ENCODE peak calls at places on chromosomes 1 and 21, in ten cellular contexts. A is upper lobe of right lung; I is colonic mucosa; V is uterus; G is AG04450; P is CD8-positive, alpha-beta T cell; W is GM12878; E is lung; L is fibroblast of mammary gland; U is MM.1S. B is an unnamed sample.

GRCh38 chr21:39173999-39174398 is 9.3 kb downstream of the PSMG1 start:
- DNase-seq in A (no peak), I (no peak), V (no peak), G (no peak), P (no peak), W (no peak), E (no peak), L (no peak), U (no peak), B (no peak)

GRCh38 chr21:41758550-41758949 is 8.3 kb downstream of the RIPK4 start:
- DNase-seq in A (no peak), I (no peak), V (no peak), G (no peak), P (no peak), W (no peak), E (no peak), L (no peak), U (no peak), B (no peak)

GRCh38 chr1:235074335-235075120 is 54.1 kb downstream of the TOMM20 start:
- DNase-seq in A (no peak), I (peak), V (peak), G (no peak), P (no peak), W (no peak), E (no peak), L (peak), U (peak), B (peak)

GRCh38 chr1:201538618-201539551 is at the start of gene NAV1:
- DNase-seq in A (peak), I (peak), V (peak), G (no peak), P (no peak), W (no peak), E (peak), L (peak), U (no peak), B (no peak)

GRCh38 chr1:154696001-154696400 is 88.0 kb upstream of the ADAR start:
- DNase-seq in A (no peak), I (no peak), V (no peak), G (no peak), P (no peak), W (no peak), E (no peak), L (peak), U (no peak), B (no peak)

GRCh38 chr1:47449702-47450552 is 12.1 kb downstream of the FOXD2 start:
- DNase-seq in A (peak), I (peak), V (no peak), G (no peak), P (no peak), W (no peak), E (peak), L (no peak), U (no peak), B (no peak)

GRCh38 chr1:64010316-64010715 is 193.1 kb upstream of the UBE2U start:
- DNase-seq in A (no peak), I (no peak), V (no peak), G (no peak), P (no peak), W (no peak), E (no peak), L (no peak), U (no peak), B (no peak)

GRCh38 chr1:222919478-222919865 is 104.6 kb downstream of the DISP1 start:
- DNase-seq in A (no peak), I (no peak), V (no peak), G (peak), P (no peak), W (no peak), E (no peak), L (peak), U (no peak), B (no peak)

GRCh38 chr1:55926906-55927471 is 652.4 kb downstream of the PLPP3 start:
- DNase-seq in A (no peak), I (no peak), V (no peak), G (no peak), P (no peak), W (no peak), E (no peak), L (peak), U (no peak), B (no peak)

GRCh38 chr1:168958562-168959289 is 147.8 kb upstream of the ATP1B1 start:
- DNase-seq in A (no peak), I (no peak), V (no peak), G (no peak), P (no peak), W (no peak), E (no peak), L (peak), U (no peak), B (no peak)

GRCh38 chr1:67524143-67525052 is 94.2 kb upstream of the SERBP1 start:
- DNase-seq in A (no peak), I (no peak), V (no peak), G (no peak), P (no peak), W (no peak), E (no peak), L (no peak), U (no peak), B (no peak)

GRCh38 chr1:25873120-25873519 is 2.4 kb downstream of the PAQR7 start:
- DNase-seq in A (peak), I (no peak), V (no peak), G (no peak), P (no peak), W (no peak), E (no peak), L (no peak), U (no peak), B (no peak)

GRCh38 chr21:31284797-31285397 is 59.2 kb downstream of the TIAM1 start:
- DNase-seq in A (no peak), I (no peak), V (no peak), G (no peak), P (no peak), W (no peak), E (no peak), L (peak), U (no peak), B (no peak)

GRCh38 chr1:201169203-201169602 is 14.9 kb upstream of the TMEM9 start:
- DNase-seq in A (peak), I (no peak), V (no peak), G (no peak), P (no peak), W (no peak), E (no peak), L (no peak), U (no peak), B (no peak)

GRCh38 chr1:93659805-93660479 is 21.7 kb downstream of the BCAR3 start:
- DNase-seq in A (no peak), I (no peak), V (no peak), G (no peak), P (no peak), W (no peak), E (no peak), L (peak), U (no peak), B (no peak)

GRCh38 chr21:38365521-38365920 is 108.7 kb downstream of the KCNJ15 start:
- DNase-seq in A (no peak), I (no peak), V (no peak), G (no peak), P (no peak), W (no peak), E (no peak), L (no peak), U (no peak), B (no peak)

GRCh38 chr1:54543729-54544496 is 4.1 kb upstream of the ACOT11 start:
- DNase-seq in A (no peak), I (no peak), V (no peak), G (no peak), P (no peak), W (no peak), E (no peak), L (peak), U (no peak), B (peak)

GRCh38 chr21:41875086-41875485 is 4.1 kb downstream of the PRDM15 start:
- DNase-seq in A (no peak), I (no peak), V (no peak), G (no peak), P (no peak), W (no peak), E (no peak), L (no peak), U (no peak), B (no peak)

GRCh38 chr1:31476891-31477846 is 64.2 kb downstream of the SERINC2 start:
- DNase-seq in A (no peak), I (no peak), V (no peak), G (no peak), P (no peak), W (peak), E (no peak), L (peak), U (peak), B (no peak)

GRCh38 chr1:169995993-169996392 is 78.5 kb downstream of the KIFAP3 start:
- DNase-seq in A (no peak), I (no peak), V (no peak), G (no peak), P (no peak), W (no peak), E (no peak), L (no peak), U (no peak), B (no peak)
- TF ChIP-seq CTCF in A (no peak), I (no peak), V (no peak), G (no peak), P (no peak), W (no peak), E (no peak), L (no peak), U (no peak), B (no peak)

GRCh38 chr1:205283270-205284147 is 38.0 kb downstream of the NUAK2 start:
- DNase-seq in A (no peak), I (no peak), V (no peak), G (no peak), P (no peak), W (no peak), E (no peak), L (no peak), U (peak), B (no peak)
- H3K4me3 ChIP-seq in A (no peak), I (no peak), V (no peak), G (no peak), P (peak), W (no peak), E (no peak), L (no peak), U (peak), B (no peak)

GRCh38 chr1:81921344-81921743 is 120.6 kb downstream of the ADGRL2 start:
- DNase-seq in A (no peak), I (no peak), V (no peak), G (no peak), P (no peak), W (no peak), E (no peak), L (no peak), U (no peak), B (no peak)

GRCh38 chr1:81922955-81923354 is 122.2 kb downstream of the ADGRL2 start:
- DNase-seq in A (no peak), I (no peak), V (no peak), G (no peak), P (no peak), W (no peak), E (no peak), L (no peak), U (no peak), B (no peak)

GRCh38 chr1:81920245-81920740 is 119.6 kb downstream of the ADGRL2 start:
- DNase-seq in A (no peak), I (no peak), V (peak), G (peak), P (no peak), W (no peak), E (no peak), L (peak), U (no peak), B (no peak)

DNA sequence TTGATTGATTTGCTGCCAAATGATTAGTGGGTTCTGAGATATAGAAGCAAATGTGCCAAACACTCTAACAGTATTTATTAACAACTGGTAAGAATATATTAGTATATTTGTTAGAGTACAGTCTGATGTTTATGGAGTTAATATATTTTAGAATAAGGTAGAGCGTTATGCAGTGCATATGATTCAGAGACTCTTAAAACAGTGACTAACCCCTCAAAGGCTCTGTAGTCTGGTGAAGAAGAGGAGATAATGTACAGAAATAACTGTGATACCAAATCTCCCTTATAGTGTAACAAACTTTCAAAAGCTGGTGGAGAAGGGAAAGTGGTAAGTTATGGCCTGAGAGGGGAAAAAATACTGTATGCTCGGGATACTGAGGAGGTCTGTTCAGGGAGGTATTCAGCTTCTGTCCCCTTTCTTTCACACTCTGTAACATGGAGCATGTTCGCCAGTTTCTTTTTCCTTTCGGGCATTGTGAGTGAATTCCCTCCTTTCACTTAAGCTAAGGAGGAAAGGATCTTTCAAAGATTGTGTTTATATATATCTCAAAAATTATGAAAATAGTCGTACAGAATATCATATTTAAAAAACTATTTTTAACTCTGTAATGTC is 121.2 kb downstream of the ADGRL2 start:
- DNase-seq in A (no peak), I (no peak), V (no peak), G (no peak), P (no peak), W (no peak), E (no peak), L (no peak), U (no peak), B (no peak)
- TF ChIP-seq CTCF in A (no peak), I (no peak), V (no peak), G (no peak), P (no peak), W (no peak), E (no peak), L (no peak), U (no peak), B (no peak)

DNA sequence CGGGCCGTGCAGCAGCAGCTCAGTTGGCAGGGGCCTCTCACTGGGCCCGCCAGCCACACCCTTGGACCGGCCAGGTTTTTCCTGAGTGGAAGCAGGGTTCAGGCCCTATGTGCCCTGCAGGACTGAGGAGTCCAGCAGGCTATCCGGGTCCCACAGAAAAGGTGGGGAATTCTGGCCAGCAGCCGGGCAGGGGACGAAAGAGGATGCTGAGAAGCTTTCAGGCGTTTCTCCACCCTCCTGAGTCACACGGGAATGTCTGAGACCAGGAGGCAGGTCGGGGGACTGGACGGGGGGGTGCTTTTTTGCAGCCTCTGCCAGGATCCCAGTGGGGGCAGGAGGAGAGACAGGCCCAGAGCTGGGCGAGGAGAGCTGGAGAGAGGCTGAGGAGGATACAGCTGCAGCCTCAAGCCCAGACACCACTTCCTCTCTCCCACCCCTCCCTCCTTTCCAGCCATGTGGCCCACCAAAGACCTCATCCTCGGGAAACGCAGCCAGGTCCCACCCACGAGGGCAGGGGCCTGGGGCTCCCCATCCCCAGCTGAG is 105.4 kb downstream of the SPSB1 start:
- DNase-seq in A (no peak), I (no peak), V (peak), G (no peak), P (no peak), W (no peak), E (no peak), L (no peak), U (no peak), B (no peak)
- H3K4me3 ChIP-seq in A (no peak), I (no peak), V (no peak), G (no peak), P (no peak), W (no peak), E (no peak), L (no peak), U (no peak), B (no peak)

DNA sequence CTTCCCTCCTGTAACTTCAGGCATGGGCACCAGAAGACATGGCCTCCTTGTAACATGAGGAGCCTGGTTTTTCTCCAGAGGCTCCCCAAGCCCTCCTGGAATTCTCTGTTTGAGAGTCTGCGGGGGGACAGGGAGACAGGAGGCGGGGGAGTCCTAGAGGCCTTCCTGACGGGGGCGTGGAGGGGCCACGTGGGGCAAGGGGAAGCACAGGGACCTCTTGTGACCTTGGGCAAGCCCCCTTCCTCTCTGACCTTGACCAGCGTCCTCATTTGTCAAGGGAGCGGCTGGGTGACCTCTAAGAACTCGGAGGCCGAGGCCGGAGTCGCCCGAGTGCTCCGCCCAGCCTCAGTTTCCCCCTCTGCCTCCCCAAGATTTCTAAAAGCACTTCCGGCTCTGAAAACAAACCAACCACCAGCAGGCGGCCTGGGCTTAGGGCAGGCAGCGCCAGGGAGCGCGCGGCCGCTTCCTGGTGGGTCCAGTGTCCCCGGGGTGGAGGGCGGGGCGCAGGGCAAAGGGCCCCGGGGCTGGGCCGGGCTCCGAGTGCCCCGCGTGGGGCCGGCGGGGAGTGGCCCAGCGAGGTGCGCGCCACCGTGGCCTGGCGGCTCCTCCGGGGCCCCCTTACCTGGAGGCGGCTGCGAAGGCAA is 361 bp downstream of the TMCO4 start:
- DNase-seq in A (peak), I (peak), V (no peak), G (no peak), P (peak), W (no peak), E (peak), L (peak), U (peak), B (peak)
- TF ChIP-seq CTCF in A (peak), I (peak), V (peak), G (peak), P (peak), W (no peak), E (no peak), L (peak), U (peak), B (peak)

DNA sequence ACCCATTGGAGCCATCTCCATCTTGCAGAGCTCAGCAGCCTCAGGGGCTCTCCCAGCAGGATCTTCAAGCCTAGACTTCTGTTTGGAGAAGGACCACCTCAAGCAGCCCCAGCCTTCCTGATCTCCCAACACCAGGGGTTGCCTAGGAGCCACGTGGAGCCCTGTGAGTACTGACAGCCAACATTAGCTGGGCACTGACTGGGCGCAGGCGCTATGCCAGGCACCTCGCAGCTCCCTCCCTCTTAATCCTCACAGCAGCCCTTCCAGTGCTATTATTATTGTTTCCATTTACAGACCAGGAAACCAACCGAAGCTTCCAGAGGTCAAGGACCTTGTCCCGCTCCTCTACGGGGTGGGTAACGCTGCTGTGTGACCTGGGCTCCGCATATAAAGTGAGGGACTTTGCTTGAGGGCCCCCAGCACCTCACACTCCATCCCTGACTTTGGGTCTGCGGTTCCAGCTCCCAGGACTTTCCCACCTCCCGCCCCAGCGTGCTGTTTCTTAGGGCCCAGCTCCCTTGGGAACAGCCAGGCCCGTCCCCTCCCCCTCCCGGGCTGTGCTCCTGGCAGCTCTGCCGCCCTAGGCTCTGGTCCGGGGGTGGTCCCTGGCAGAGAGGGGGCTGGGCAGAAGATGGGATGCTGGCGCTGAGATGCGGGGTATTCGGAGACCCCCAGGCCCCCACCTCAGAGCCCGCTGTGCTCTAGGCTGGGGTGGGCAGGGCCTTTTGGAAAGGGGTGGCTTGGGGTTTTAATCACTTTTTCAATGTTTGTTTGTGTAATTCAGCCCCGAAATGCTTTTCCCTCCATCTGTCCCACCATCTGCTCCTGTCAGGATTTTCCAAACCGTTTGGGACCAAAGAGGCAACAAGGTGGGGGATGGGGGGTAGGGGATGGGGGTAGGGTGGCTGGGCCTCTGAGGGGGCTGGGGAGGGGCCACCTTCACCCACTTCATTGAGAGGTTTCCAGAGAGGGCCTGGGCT is 4.1 kb upstream of the HPCA start:
- DNase-seq in A (no peak), I (no peak), V (no peak), G (no peak), P (no peak), W (no peak), E (no peak), L (no peak), U (no peak), B (no peak)
- H3K4me3 ChIP-seq in A (no peak), I (no peak), V (no peak), G (no peak), P (no peak), W (no peak), E (no peak), L (no peak), U (no peak), B (no peak)

DNA sequence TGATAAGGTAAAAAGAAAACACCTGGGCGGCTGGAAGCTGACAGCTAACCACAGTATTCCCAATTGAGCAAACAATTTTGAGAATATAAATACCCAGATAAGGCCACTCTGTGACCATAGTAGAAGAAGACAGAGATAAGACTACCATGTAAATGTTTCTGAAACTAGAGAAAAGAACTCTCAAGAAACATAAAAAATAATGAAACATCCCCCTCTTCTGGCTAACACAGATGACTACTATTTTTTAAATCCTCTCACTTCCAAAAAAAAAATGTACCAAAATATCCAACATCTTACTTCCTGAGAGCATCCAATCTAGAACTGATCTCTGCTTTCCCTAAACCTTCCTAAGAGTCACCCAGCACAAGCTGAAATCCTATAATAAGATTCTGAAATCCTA is 125.9 kb downstream of the HFM1 start:
- DNase-seq in A (no peak), I (no peak), V (no peak), G (no peak), P (no peak), W (no peak), E (no peak), L (peak), U (peak), B (peak)
- TF ChIP-seq CTCF in A (peak), I (no peak), V (no peak), G (peak), P (no peak), W (no peak), E (no peak), L (peak), U (peak), B (peak)

B was measured in AG09309.